ENCODE peak calls at places on chromosome 1, in seven cellular contexts. T, H, O, Z, D, R and J are unnamed samples. For H3K9me3, the result is how much of the 10 kb centered on the place peaks cover.

GRCh38 chr1:234845836-234846235 is 235.9 kb upstream of the IRF2BP2 start:
- DNase-seq in T (no peak), H (no peak), O (no peak), Z (no peak), D (no peak), R (no peak), J (no peak)

GRCh38 chr1:207818971-207819451 is 67.2 kb downstream of the CD46 start:
- DNase-seq in T (no peak), H (peak), O (peak), Z (no peak), D (no peak), R (no peak), J (no peak)

GRCh38 chr1:10629816-10630571 is 155.2 kb downstream of the PEX14 start:
- DNase-seq in T (no peak), H (no peak), O (no peak), Z (no peak), D (no peak), R (peak), J (no peak)

GRCh38 chr1:77759090-77760028 is at the start of gene USP33:
- DNase-seq in T (peak), H (peak), O (peak), Z (peak), D (peak), R (peak), J (peak)

GRCh38 chr1:170676628-170677027 is 12.7 kb downstream of the PRRX1 start:
- DNase-seq in T (no peak), H (no peak), O (no peak), Z (no peak), D (no peak), R (no peak), J (no peak)

GRCh38 chr1:247407180-247407616 is 8.8 kb upstream of the NLRP3 start:
- DNase-seq in T (no peak), H (no peak), O (no peak), Z (no peak), D (peak), R (peak), J (peak)

GRCh38 chr1:170494369-170494768 is 37.6 kb upstream of the GORAB start:
- DNase-seq in T (no peak), H (no peak), O (peak), Z (peak), D (peak), R (no peak), J (no peak)

GRCh38 chr1:224867715-224868114 is 61.8 kb upstream of the DNAH14 start:
- DNase-seq in T (no peak), H (no peak), O (no peak), Z (no peak), D (no peak), R (no peak), J (no peak)

GRCh38 chr1:12034381-12034801 is 15.1 kb downstream of the MIIP start:
- DNase-seq in T (no peak), H (no peak), O (no peak), Z (no peak), D (peak), R (no peak), J (no peak)

GRCh38 chr1:41488599-41488905 is 4.1 kb upstream of the EDN2 start:
- DNase-seq in T (no peak), H (no peak), O (no peak), Z (no peak), D (no peak), R (peak), J (no peak)

GRCh38 chr1:7209340-7209739 is 424.1 kb downstream of the CAMTA1 start:
- DNase-seq in T (no peak), H (no peak), O (no peak), Z (no peak), D (no peak), R (no peak), J (no peak)

GRCh38 chr1:116741781-116742565 is 12.3 kb upstream of the CD2 start:
- DNase-seq in T (no peak), H (no peak), O (no peak), Z (no peak), D (no peak), R (no peak), J (no peak)
- H3K9me3 ChIP-seq in T (under half), H (under half), O (under half), Z (under half), D (under half), R (under half), J (under half)

GRCh38 chr1:243818978-243819377 is 31.1 kb downstream of the AKT3 start:
- DNase-seq in T (no peak), H (no peak), O (no peak), Z (no peak), D (no peak), R (no peak), J (no peak)
- H3K9me3 ChIP-seq in T (under half), H (under half), O (under half), Z (under half), D (under half), R (under half), J (under half)

GRCh38 chr1:82227286-82227685 is 426.6 kb downstream of the ADGRL2 start:
- DNase-seq in T (peak), H (no peak), O (peak), Z (no peak), D (no peak), R (no peak), J (no peak)
- H3K9me3 ChIP-seq in T (under half), H (under half), O (under half), Z (under half), D (under half), R (under half), J (under half)

GRCh38 chr1:96445296-96445695 is 276.3 kb upstream of the PTBP2 start:
- DNase-seq in T (no peak), H (no peak), O (no peak), Z (no peak), D (no peak), R (no peak), J (no peak)
- H3K9me3 ChIP-seq in T (under half), H (under half), O (under half), Z (under half), D (under half), R (under half), J (under half)

GRCh38 chr1:76048194-76048593 is 26.4 kb upstream of the ST6GALNAC3 start:
- DNase-seq in T (no peak), H (no peak), O (no peak), Z (no peak), D (no peak), R (no peak), J (no peak)

GRCh38 chr1:76040327-76040868 is 34.1 kb upstream of the ST6GALNAC3 start:
- DNase-seq in T (no peak), H (no peak), O (no peak), Z (no peak), D (peak), R (no peak), J (no peak)

DNA sequence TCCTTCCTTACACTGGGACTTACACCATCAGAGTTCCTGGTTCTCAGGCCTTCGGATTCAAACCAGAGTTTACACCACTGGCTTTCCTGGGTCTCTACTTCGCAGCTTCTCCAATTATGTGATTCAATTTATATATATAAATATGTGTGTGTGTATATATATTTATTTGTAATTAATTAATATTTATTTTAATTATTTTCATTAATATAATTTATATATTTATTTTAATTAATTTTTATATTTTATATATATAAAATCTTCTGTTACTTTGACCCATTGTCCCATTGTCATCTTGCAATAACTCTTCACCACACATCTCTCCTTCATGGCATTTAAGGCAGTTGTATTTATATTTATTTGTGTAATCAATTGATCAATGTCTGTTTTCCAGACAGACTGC is 28.4 kb upstream of the ST6GALNAC3 start:
- DNase-seq in T (no peak), H (no peak), O (no peak), Z (no peak), D (no peak), R (no peak), J (no peak)
- H3K9me3 ChIP-seq in T (under half), H (under half), O (under half), Z (under half), D (under half), R (under half), J (under half)

GRCh38 chr1:228240411-228241240 is 32.8 kb downstream of the OBSCN start:
- DNase-seq in T (no peak), H (no peak), O (no peak), Z (no peak), D (no peak), R (no peak), J (no peak)
- H3K9me3 ChIP-seq in T (under half), H (half or more), O (under half), Z (under half), D (under half), R (under half), J (under half)